ENCODE peak calls at places on chromosomes 1 and 21, in four cellular contexts. P is CD8-positive, alpha-beta memory T cell; J is H9; E is MM.1S. H is an unnamed sample. For H3K9me3, the result is how much of the 10 kb centered on the place peaks cover.

GRCh38 chr1:172658871-172659453 is at the start of gene FASLG:
- DNase-seq in P (peak), J (no peak), E (no peak), H (no peak)

GRCh38 chr1:156146006-156146748 is 7.2 kb upstream of the SEMA4A start:
- DNase-seq in P (no peak), J (no peak), E (peak), H (peak)

GRCh38 chr21:15444118-15444960 is 285.4 kb upstream of the USP25 start:
- DNase-seq in P (no peak), J (peak), E (no peak), H (no peak)

GRCh38 chr1:224377676-224378006 is 21.0 kb downstream of the CNIH4 start:
- DNase-seq in P (no peak), J (no peak), E (peak), H (no peak)

GRCh38 chr1:90969241-90969640 is 52.6 kb downstream of the ZNF644 start:
- DNase-seq in P (no peak), J (no peak), E (peak), H (no peak)

GRCh38 chr1:162631546-162632233 is 574 bp upstream of the DDR2 start:
- DNase-seq in P (no peak), J (no peak), E (no peak), H (no peak)

GRCh38 chr1:6243053-6243834 is 735 bp upstream of the HES3 start:
- DNase-seq in P (no peak), J (no peak), E (no peak), H (no peak)

GRCh38 chr1:248611883-248612282 is 14.4 kb upstream of the OR2T10 start:
- DNase-seq in P (no peak), J (no peak), E (no peak), H (no peak)

GRCh38 chr1:14603641-14604040 is 5.2 kb downstream of the KAZN start:
- DNase-seq in P (no peak), J (no peak), E (no peak), H (no peak)

GRCh38 chr1:246726255-246726679 is 2.1 kb downstream of the SCCPDH start:
- DNase-seq in P (no peak), J (no peak), E (no peak), H (no peak)

GRCh38 chr1:20885121-20885520 is 98.0 kb upstream of the HP1BP3 start:
- DNase-seq in P (no peak), J (no peak), E (no peak), H (no peak)

GRCh38 chr1:215777370-215777925 is 210.3 kb downstream of the KCTD3 start:
- DNase-seq in P (no peak), J (no peak), E (no peak), H (no peak)

GRCh38 chr1:26259005-26259404 is 20.9 kb upstream of the SH3BGRL3 start:
- DNase-seq in P (no peak), J (no peak), E (no peak), H (no peak)
- H3K9me3 ChIP-seq in P (under half), J (under half), E (under half), H (under half)

DNA sequence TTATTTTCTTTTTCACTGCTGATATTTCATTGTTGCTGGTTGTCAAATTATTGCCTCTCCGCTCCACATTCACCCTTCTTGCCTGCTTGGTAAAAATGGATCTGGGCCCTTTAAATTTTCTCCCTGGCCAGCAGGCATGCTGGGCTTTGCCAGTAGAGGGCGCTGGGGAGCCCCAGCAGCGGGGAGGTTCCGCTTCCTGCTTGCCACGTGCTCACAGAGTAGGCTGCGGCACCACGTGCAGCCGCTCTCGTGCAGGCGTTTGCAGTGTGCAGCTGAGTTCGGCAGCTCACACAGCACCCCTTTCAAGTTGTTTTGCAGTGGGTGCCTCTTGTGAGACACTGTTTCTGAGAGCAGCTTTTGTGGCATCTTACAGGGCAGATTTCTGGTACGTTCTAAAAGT is at the start of gene ACTL8:
- DNase-seq in P (no peak), J (no peak), E (no peak), H (no peak)
- H3K9me3 ChIP-seq in P (under half), J (under half), E (under half), H (under half)

GRCh38 chr1:152514715-152515453 is 602 bp downstream of the CRCT1 start:
- DNase-seq in P (no peak), J (no peak), E (no peak), H (no peak)
- H3K9me3 ChIP-seq in P (under half), J (half or more), E (under half), H (under half)

GRCh38 chr21:8993284-8993942 is 1528.0 kb upstream of the TPTE start:
- DNase-seq in P (no peak), J (no peak), E (no peak), H (no peak)

GRCh38 chr21:8993943-8994639 is 1527.3 kb upstream of the TPTE start:
- DNase-seq in P (no peak), J (no peak), E (no peak), H (no peak)

GRCh38 chr21:8992731-8993174 is 1528.6 kb upstream of the TPTE start:
- DNase-seq in P (no peak), J (peak), E (no peak), H (no peak)

GRCh38 chr21:8997011-8997440 is 1524.4 kb upstream of the TPTE start:
- DNase-seq in P (no peak), J (no peak), E (no peak), H (no peak)

GRCh38 chr21:8994640-8995511 is 1526.5 kb upstream of the TPTE start:
- DNase-seq in P (no peak), J (no peak), E (no peak), H (no peak)
- H3K9me3 ChIP-seq in P (under half), J (half or more), E (under half), H (under half)

GRCh38 chr1:4462831-4463484 is 191.5 kb upstream of the AJAP1 start:
- DNase-seq in P (no peak), J (no peak), E (no peak), H (no peak)
- H3K9me3 ChIP-seq in P (under half), J (under half), E (under half), H (under half)

DNA sequence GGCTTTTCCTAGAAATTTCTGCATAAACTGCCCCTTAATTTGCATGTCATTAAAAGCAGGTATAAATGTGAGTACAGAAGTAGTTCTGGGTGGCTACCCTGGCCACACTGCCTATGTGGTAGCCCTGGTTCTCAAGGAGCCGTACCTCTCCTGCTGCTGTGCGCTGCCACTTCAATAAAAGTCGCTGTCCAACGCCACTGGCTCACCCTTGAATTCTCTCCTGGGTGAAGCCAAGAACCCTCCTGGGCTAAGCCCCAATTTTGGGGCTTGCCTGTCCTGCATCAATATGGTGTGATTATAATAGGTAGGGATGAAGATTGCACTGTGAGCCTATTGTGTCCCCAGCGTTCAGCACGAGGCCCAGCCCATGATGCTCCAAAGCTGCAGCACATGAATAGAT is 65.6 kb upstream of the C1orf174 start:
- DNase-seq in P (no peak), J (no peak), E (no peak), H (no peak)
- H3K9me3 ChIP-seq in P (under half), J (under half), E (under half), H (under half)

GRCh38 chr1:228112617-228113016 is 3.5 kb upstream of the MRPL55 start:
- DNase-seq in P (no peak), J (no peak), E (no peak), H (no peak)
- H3K9me3 ChIP-seq in P (under half), J (under half), E (under half), H (under half)

GRCh38 chr1:227673441-227673840 is 61.7 kb downstream of the JMJD4 start:
- DNase-seq in P (no peak), J (no peak), E (no peak), H (no peak)
- H3K9me3 ChIP-seq in P (half or more), J (under half), E (under half), H (under half)

DNA sequence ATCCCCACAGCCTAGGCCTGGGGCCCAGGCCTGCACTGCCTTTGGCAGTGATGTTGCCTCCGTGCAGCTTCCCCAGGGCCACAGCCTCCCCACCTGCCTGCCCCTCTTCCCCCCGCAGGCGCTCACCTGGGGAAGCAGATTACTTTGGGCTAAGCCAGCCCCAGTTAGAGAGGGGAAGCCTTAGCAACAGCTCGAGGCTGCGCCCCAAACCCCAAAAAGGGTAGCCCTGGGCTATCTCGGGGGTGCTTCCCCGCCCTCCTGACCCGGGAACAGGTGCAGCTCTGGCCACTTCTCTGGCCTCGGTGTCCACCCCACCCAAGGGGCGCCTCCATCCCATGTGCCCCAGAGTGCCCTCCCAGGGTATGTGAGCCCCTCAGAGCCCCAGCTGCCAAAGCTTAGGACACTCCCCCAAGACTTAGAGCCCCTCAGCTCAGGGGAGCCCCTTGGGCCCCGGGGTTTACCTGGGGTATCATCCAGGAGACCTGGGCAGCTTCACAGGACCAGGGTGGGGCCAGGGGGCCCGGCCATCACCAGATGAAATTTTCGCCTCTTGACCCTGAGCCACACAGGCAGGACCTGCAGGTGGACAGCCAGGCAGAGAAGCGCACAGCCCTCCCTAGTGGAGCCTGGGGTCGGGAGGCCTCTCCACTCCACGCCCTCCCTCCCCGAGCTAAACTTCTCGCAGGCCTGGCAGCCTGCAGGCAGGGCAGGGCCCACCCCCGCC is 3.3 kb upstream of the TTC34 start:
- DNase-seq in P (no peak), J (no peak), E (no peak), H (no peak)
- H3K9me3 ChIP-seq in P (under half), J (half or more), E (under half), H (under half)

GRCh38 chr1:202324646-202325045 is 17.1 kb downstream of the UBE2T start:
- DNase-seq in P (no peak), J (no peak), E (no peak), H (no peak)

GRCh38 chr1:202333861-202334260 is 7.9 kb downstream of the UBE2T start:
- DNase-seq in P (no peak), J (no peak), E (no peak), H (no peak)

DNA sequence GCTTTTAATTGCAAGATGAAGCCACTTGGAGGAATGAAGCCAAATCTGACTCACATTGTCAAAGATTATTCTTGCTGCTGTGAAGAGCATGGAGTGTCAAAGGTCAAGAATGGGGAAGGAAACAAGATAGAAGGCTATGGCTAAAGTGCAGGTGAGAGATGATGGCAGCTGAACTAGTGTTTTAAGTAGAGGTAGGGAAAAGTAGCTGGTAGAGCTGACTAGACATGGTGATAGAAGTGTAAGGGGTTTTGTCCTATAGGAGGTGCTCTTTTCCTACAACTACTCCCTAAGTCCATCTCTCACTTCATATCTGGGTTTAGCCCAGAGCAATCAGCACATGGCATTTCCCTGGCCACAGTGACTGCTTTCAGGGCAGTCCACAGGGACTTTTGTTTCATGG is 11.8 kb downstream of the UBE2T start:
- DNase-seq in P (no peak), J (no peak), E (no peak), H (no peak)
- H3K9me3 ChIP-seq in P (under half), J (under half), E (under half), H (under half)

H was measured in T-helper 17 cell.